ENCODE peak calls at places on chromosome 12, in nine cellular contexts. C, F, G, O, Q, U, J, Y and P are unnamed samples.

GRCh38 chr12:48946206-48946605 is 11.1 kb downstream of the ARF3 start:
- DNase-seq in C (no peak), F (no peak), G (no peak), O (no peak), Q (no peak), U (no peak), J (no peak), Y (no peak), P (no peak)

GRCh38 chr12:67772276-67773169 is 124.0 kb downstream of the DYRK2 start:
- DNase-seq in C (no peak), F (no peak), G (no peak), O (no peak), Q (no peak), U (no peak), J (no peak), Y (peak; percentile 51), P (no peak)

GRCh38 chr12:100461330-100461973 is 12.2 kb upstream of the NR1H4 start:
- DNase-seq in C (no peak), F (no peak), G (no peak), O (no peak), Q (no peak), U (no peak), J (no peak), Y (no peak), P (no peak)

GRCh38 chr12:111182391-111182790 is 186.5 kb downstream of the PHETA1 start:
- DNase-seq in C (no peak), F (no peak), G (no peak), O (no peak), Q (no peak), U (no peak), J (no peak), Y (no peak), P (no peak)

GRCh38 chr12:69105101-69105613 is 134.2 kb upstream of the CPSF6 start:
- DNase-seq in C (no peak), F (no peak), G (no peak), O (no peak), Q (no peak), U (no peak), J (no peak), Y (no peak), P (no peak)

GRCh38 chr12:51533799-51534198 is 57.2 kb upstream of the SCN8A start:
- DNase-seq in C (no peak), F (no peak), G (no peak), O (no peak), Q (no peak), U (no peak), J (no peak), Y (no peak), P (no peak)

GRCh38 chr12:56993346-56993745 is 13.0 kb downstream of the ZBTB39 start:
- DNase-seq in C (no peak), F (no peak), G (no peak), O (no peak), Q (no peak), U (no peak), J (no peak), Y (no peak), P (no peak)

GRCh38 chr12:122855071-122855829 is 20.0 kb downstream of the HIP1R start:
- DNase-seq in C (no peak), F (no peak), G (no peak), O (no peak), Q (peak; percentile 30), U (no peak), J (no peak), Y (no peak), P (no peak)

GRCh38 chr12:93273834-93274705 is 103.7 kb upstream of the NUDT4 start:
- DNase-seq in C (no peak), F (no peak), G (no peak), O (no peak), Q (no peak), U (no peak), J (no peak), Y (no peak), P (no peak)

GRCh38 chr12:121465921-121466799 is 66.2 kb downstream of the RNF34 start:
- DNase-seq in C (no peak), F (no peak), G (no peak), O (no peak), Q (peak; percentile 65), U (peak; percentile 36), J (no peak), Y (no peak), P (no peak)

GRCh38 chr12:3882896-3883564 is 9.8 kb upstream of the PARP11 start:
- DNase-seq in C (no peak), F (no peak), G (peak; percentile 55), O (no peak), Q (no peak), U (peak; percentile 34), J (no peak), Y (no peak), P (no peak)

GRCh38 chr12:132597333-132598283 is 12.8 kb downstream of the LRCOL1 start:
- DNase-seq in C (no peak), F (no peak), G (no peak), O (no peak), Q (peak; percentile 35), U (no peak), J (no peak), Y (peak; percentile 23), P (peak; percentile 35)

GRCh38 chr12:67068773-67069450 is 200.2 kb upstream of the CAND1 start:
- DNase-seq in C (no peak), F (no peak), G (peak; percentile 35), O (peak; percentile 6), Q (peak; percentile 52), U (peak; percentile 40), J (peak; percentile 83), Y (peak; percentile 63), P (no peak)

GRCh38 chr12:8922544-8922943 is 8.2 kb downstream of the PHC1 start:
- DNase-seq in C (no peak), F (no peak), G (no peak), O (no peak), Q (no peak), U (no peak), J (no peak), Y (no peak), P (no peak)

GRCh38 chr12:5022030-5022429 is 21.6 kb upstream of the KCNA5 start:
- DNase-seq in C (peak; percentile 41), F (no peak), G (no peak), O (no peak), Q (no peak), U (no peak), J (no peak), Y (no peak), P (no peak)

GRCh38 chr12:53252349-53252916 is 15.7 kb upstream of the ESPL1 start:
- DNase-seq in C (no peak), F (no peak), G (no peak), O (no peak), Q (no peak), U (no peak), J (no peak), Y (no peak), P (no peak)

GRCh38 chr12:123519151-123520001 is 14.1 kb downstream of the RILPL1 start:
- DNase-seq in C (peak; percentile 87), F (no peak), G (peak; percentile 51), O (peak; percentile 89), Q (no peak), U (no peak), J (peak; percentile 88), Y (no peak), P (no peak)